ENCODE peak calls at places on chromosomes 2 and 18, in nine cellular contexts. Z is stimulated activated CD4-positive, alpha-beta T cell treated with anti-CD3 and anti-CD28 coated beads, Interleukin-2, amount 100 ng/mL, for 48 hours; Q is central memory CD4-positive, alpha-beta T cell; U is Peyer's patch; N is activated CD8-positive, alpha-beta T cell treated with anti-CD3 and anti-CD28 coated beads for 36 hours; M is T-helper 1 cell; B is mesothelial cell of epicardium; L is HepG2; J is RWPE1. G is an unnamed sample.

GRCh38 chr2:232354069-232354468 is 24.5 kb upstream of the ALPP start:
- DNase-seq in Z (no peak), B (no peak), Q (no peak), N (no peak), L (no peak), J (no peak), U (no peak), M (no peak), G (no peak)

GRCh38 chr18:8197510-8197909 is 411.7 kb upstream of the RAB12 start:
- DNase-seq in U (no peak), J (no peak), B (no peak), N (no peak), Z (no peak), M (no peak), Q (no peak), L (no peak), G (no peak)

GRCh38 chr2:88669371-88670214 is 21.9 kb upstream of the RPIA start:
- DNase-seq in U (peak; percentile 72), Z (no peak), B (no peak), L (peak; percentile 58), Q (no peak), N (peak; percentile 56), J (peak; percentile 78), M (no peak), G (peak; percentile 52)

GRCh38 chr18:23141022-23141999 is 6.0 kb downstream of the CABLES1 start:
- DNase-seq in B (no peak), Q (no peak), U (peak; percentile 89), L (peak; percentile 93), M (no peak), J (no peak), Z (no peak), N (no peak), G (no peak)

GRCh38 chr18:2083691-2084090 is 487.6 kb downstream of the METTL4 start:
- DNase-seq in Z (no peak), U (no peak), M (no peak), L (no peak), N (peak; percentile 25), Q (no peak), B (no peak), J (no peak), G (no peak)

GRCh38 chr2:24919977-24920812 is at the start of gene ADCY3:
- DNase-seq in B (peak; percentile 41), M (peak; percentile 55), U (peak; percentile 85), J (peak; percentile 50), Q (peak; percentile 60), L (no peak), N (peak; percentile 78), Z (peak; percentile 42), G (peak; percentile 53)

GRCh38 chr2:205086689-205087088 is 541.4 kb downstream of the PARD3B start:
- DNase-seq in M (no peak), N (no peak), B (no peak), Q (no peak), J (no peak), Z (no peak), L (no peak), U (no peak), G (no peak)

GRCh38 chr2:120805011-120805410 is 69.3 kb downstream of the GLI2 start:
- DNase-seq in N (no peak), Z (no peak), U (no peak), Q (no peak), B (no peak), L (no peak), M (no peak), J (no peak), G (no peak)

GRCh38 chr18:11323359-11323819 is 174.0 kb upstream of the PIEZO2 start:
- DNase-seq in L (peak; percentile 15), Z (no peak), B (no peak), N (no peak), Q (no peak), M (no peak), U (no peak), J (no peak), G (peak; percentile 6)

GRCh38 chr2:97718051-97718882 is 4.9 kb downstream of the ZAP70 start:
- DNase-seq in Q (peak; percentile 78), N (peak; percentile 91), M (peak; percentile 65), Z (no peak), L (no peak), J (no peak), B (no peak), U (peak; percentile 89), G (no peak)

GRCh38 chr2:45793998-45794720 is 142.7 kb downstream of the PRKCE start:
- DNase-seq in U (peak; percentile 11), M (no peak), B (no peak), N (no peak), J (no peak), Z (no peak), Q (no peak), L (no peak), G (no peak)

G was measured in HEK293T.